ENCODE peak calls at places on chromosomes 7 and 10, in seven cellular contexts. T, X, Z, R, V, B and F are unnamed samples. For H3K27me3, the result is how much of the 10 kb centered on the place peaks cover.

GRCh38 chr10:91123246-91123645 is 97.2 kb upstream of the PCGF5 start:
- DNase-seq in R (no peak), Z (no peak), T (no peak), V (no peak), B (no peak), X (no peak), F (no peak)

GRCh38 chr7:1678070-1678543 is 8.0 kb downstream of the ELFN1 start:
- DNase-seq in X (no peak), R (no peak), Z (peak), B (no peak), T (no peak), V (no peak), F (no peak)

GRCh38 chr7:151008143-151008510 is 16.2 kb downstream of the ATG9B start:
- DNase-seq in X (no peak), T (peak), V (no peak), R (no peak), Z (no peak), B (no peak), F (no peak)

GRCh38 chr10:120511165-120511564 is 54.1 kb downstream of the PLPP4 start:
- DNase-seq in Z (no peak), X (no peak), V (no peak), T (no peak), R (no peak), B (no peak), F (no peak)

GRCh38 chr7:129047761-129048160 is 7.2 kb downstream of the TNPO3 start:
- DNase-seq in B (no peak), Z (no peak), X (no peak), T (no peak), R (no peak), V (no peak), F (no peak)

GRCh38 chr7:66617295-66617694 is 11.4 kb upstream of the KCTD7 start:
- DNase-seq in T (no peak), R (no peak), V (no peak), X (no peak), Z (no peak), B (peak), F (no peak)

GRCh38 chr10:104337527-104337984 is 709 bp downstream of the ITPRIP start:
- DNase-seq in T (peak), Z (peak), R (no peak), V (no peak), B (no peak), X (no peak), F (no peak)

GRCh38 chr7:38318803-38319416 is 45.5 kb upstream of the TARP start:
- DNase-seq in X (no peak), Z (no peak), B (peak), V (no peak), R (peak), T (no peak), F (no peak)

GRCh38 chr7:103343758-103344452 is 662 bp downstream of the DNAJC2 start:
- DNase-seq in T (no peak), B (no peak), R (peak), Z (peak), X (peak), V (peak), F (no peak)

GRCh38 chr10:80596391-80597257 is 58.9 kb downstream of the SH2D4B start:
- DNase-seq in T (peak), X (no peak), Z (peak), R (peak), V (no peak), B (no peak), F (no peak)

GRCh38 chr10:48880016-48880705 is 59.5 kb downstream of the LRRC18 start:
- DNase-seq in X (no peak), V (no peak), R (no peak), T (no peak), Z (no peak), B (no peak), F (no peak)

GRCh38 chr7:2959828-2960599 is 83.7 kb downstream of the CARD11 start:
- DNase-seq in R (no peak), X (no peak), B (no peak), V (no peak), T (peak), Z (no peak), F (no peak)

GRCh38 chr7:122770943-122771342 is 68.2 kb upstream of the RNF148 start:
- DNase-seq in Z (no peak), V (no peak), T (no peak), B (no peak), R (no peak), X (no peak), F (no peak)

GRCh38 chr10:29783211-29783947 is 148.6 kb upstream of the SVIL start:
- DNase-seq in B (no peak), Z (no peak), T (no peak), R (no peak), X (peak), V (no peak), F (no peak)

GRCh38 chr7:103391976-103392375 is 44.5 kb downstream of the PSMC2 start:
- DNase-seq in V (no peak), B (no peak), X (no peak), Z (no peak), T (no peak), R (no peak), F (no peak)

GRCh38 chr7:23254051-23254681 is 7.6 kb downstream of the GPNMB start:
- DNase-seq in T (no peak), V (no peak), X (no peak), R (no peak), B (no peak), Z (no peak), F (no peak)

GRCh38 chr7:127629268-127629854 is 11.4 kb upstream of the PAX4 start:
- DNase-seq in T (no peak), R (peak), Z (no peak), B (no peak), V (peak), X (no peak), F (no peak)

GRCh38 chr10:28180654-28181053 is 122.2 kb downstream of the MPP7 start:
- DNase-seq in B (no peak), Z (no peak), X (no peak), V (no peak), T (no peak), R (no peak), F (no peak)

DNA sequence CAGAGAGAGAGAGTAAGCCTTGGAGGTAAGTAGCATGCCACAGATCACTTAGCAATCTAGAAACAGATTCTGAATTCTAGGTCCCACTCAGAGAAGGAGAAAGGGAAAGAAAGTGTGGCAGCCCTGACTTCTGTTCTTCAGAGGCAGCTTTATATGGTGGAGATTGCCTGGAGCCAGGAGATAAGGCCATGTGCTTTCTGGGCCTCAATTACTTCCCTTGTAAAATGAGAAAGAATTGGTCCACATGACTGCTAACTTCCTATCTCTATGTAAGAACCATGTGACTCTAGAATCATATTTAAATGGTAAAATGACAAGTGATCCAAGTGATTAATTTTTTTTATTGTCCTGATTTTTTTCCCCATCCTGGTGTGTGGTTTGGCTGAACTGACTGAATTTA is 64.1 kb downstream of the HHEX start:
- DNase-seq in X (no peak), T (no peak), V (no peak), B (no peak), Z (no peak), R (no peak), F (no peak)
- H3K27ac ChIP-seq in X (no peak), T (no peak), V (no peak), B (no peak), Z (no peak), R (no peak), F (no peak)

DNA sequence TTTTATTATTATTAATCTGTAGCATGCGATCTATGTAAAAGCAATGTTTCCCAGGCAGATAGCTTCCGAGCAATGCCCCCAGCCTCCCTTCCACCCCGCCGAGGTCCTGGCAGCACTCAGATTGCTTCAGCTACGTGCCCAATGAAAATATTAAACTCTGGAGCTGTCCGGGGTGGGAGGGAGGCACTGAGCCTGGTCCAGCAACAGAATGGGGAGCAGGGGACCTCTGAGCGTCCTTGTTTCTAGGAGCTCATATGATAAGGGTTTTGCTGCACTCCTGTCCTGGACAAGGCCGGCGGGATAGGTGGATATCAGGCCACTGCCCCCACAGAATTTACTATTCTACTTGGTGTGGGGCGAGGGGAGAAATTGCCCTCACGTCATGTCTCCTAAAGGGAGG is 44.5 kb upstream of the CDK1 start:
- DNase-seq in B (no peak), X (no peak), Z (peak), R (no peak), V (no peak), T (no peak), F (no peak)
- H3K4me3 ChIP-seq in B (no peak), X (peak), Z (peak), R (peak), V (no peak), T (peak), F (peak)

GRCh38 chr10:133379152-133379800 is at the start of gene PAOX:
- DNase-seq in Z (peak), T (peak), B (peak), X (peak), V (peak), R (peak), F (peak)
- H3K27me3 ChIP-seq in Z (under half), T (under half), B (under half), X (under half), V (under half), R (under half), F (under half)

GRCh38 chr10:5532231-5532605 is 7.5 kb downstream of the CALML3 start:
- DNase-seq in B (no peak), X (no peak), R (no peak), V (no peak), Z (peak), T (no peak), F (peak)

GRCh38 chr10:5530412-5530806 is 5.6 kb downstream of the CALML3 start:
- DNase-seq in B (no peak), R (no peak), X (no peak), T (no peak), Z (no peak), V (no peak), F (no peak)

GRCh38 chr10:5530846-5531557 is 6.2 kb downstream of the CALML3 start:
- DNase-seq in V (no peak), T (no peak), B (no peak), Z (no peak), R (no peak), X (peak), F (peak)

GRCh38 chr10:5532618-5533097 is 7.9 kb downstream of the CALML3 start:
- DNase-seq in X (no peak), Z (no peak), B (no peak), V (no peak), T (no peak), R (no peak), F (no peak)

GRCh38 chr10:5531558-5532230 is 6.9 kb downstream of the CALML3 start:
- DNase-seq in Z (no peak), R (no peak), B (no peak), X (no peak), V (no peak), T (no peak), F (no peak)
- H3K27ac ChIP-seq in Z (no peak), R (no peak), B (no peak), X (no peak), V (no peak), T (no peak), F (no peak)

DNA sequence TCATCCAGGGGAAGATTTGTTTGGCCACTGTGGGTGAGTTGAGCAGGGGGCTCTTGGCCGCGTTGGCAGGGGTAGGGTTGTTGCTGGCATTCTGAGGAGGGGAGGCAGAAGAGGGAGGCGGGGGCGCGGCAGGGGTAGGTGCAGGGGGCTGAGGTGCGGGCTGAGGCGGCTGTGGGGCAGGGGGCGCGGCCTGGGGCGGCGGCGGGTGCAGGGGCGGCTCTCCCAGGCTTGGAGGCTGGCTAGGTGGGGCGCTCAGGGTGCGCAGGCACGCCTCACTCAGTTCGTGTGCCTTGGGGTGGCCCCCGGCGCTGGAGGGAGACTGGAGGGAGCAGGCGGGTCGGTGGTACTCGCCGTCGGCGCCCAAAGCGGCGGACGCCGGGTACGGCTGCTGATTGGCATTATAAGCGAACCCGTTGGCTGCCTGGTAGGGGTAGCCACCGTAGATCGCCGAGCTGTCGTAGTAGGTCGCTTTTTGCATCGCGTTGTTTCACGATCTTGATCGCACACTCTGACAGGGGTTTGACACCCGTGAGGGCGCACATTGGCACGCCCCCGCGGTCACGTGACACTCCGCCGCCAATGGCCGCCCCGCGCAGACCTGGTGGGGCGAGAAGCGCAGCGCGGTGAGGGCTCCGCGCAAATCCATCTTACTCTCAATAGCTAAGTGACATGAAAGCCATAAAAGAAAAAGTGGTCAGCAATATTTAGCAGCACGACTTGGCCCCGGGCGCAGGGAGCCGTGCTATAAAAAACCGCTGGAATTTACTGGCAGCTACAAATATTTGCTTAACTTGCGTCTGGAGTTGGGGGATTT is 7.9 kb upstream of the HOXA2 start:
- DNase-seq in X (peak), R (no peak), V (no peak), Z (peak), T (no peak), B (peak), F (no peak)
- H3K4me3 ChIP-seq in X (peak), R (no peak), V (no peak), Z (peak), T (no peak), B (no peak), F (no peak)

GRCh38 chr7:155374276-155375252 is 76.9 kb downstream of the INSIG1 start:
- DNase-seq in B (no peak), X (no peak), T (no peak), Z (no peak), R (peak), V (no peak), F (no peak)

GRCh38 chr7:155373359-155374273 is 75.9 kb downstream of the INSIG1 start:
- DNase-seq in B (no peak), T (no peak), X (no peak), R (no peak), V (no peak), Z (no peak), F (no peak)

GRCh38 chr7:155371331-155371883 is 73.7 kb downstream of the INSIG1 start:
- DNase-seq in X (no peak), B (no peak), V (no peak), Z (peak), T (no peak), R (no peak), F (no peak)

GRCh38 chr7:155371884-155372781 is 74.5 kb downstream of the INSIG1 start:
- DNase-seq in Z (peak), B (no peak), T (no peak), R (no peak), X (no peak), V (no peak), F (no peak)

GRCh38 chr7:155372782-155373358 is 75.2 kb downstream of the INSIG1 start:
- DNase-seq in B (no peak), X (no peak), V (no peak), T (no peak), Z (no peak), R (no peak), F (no peak)
- H3K27me3 ChIP-seq in B (half or more), X (half or more), V (under half), T (under half), Z (half or more), R (half or more), F (half or more)